ENCODE peak calls at places on chromosomes 6 and 20, in nine cellular contexts. L is ovary, B is memory B cell, P is vagina, A is KBM-7, I is anterior cingulate cortex, N is myocyte, D is GM04504, V is HEK293T. H is an unnamed sample.

GRCh38 chr6:135183532-135184440 is 2.7 kb downstream of the MYB start:
- DNase-seq in L (no peak), B (no peak), P (no peak), A (peak; percentile 95), I (no peak), N (no peak), D (no peak), V (peak; percentile 72), H (peak; percentile 77)

GRCh38 chr6:6919173-6919572 is 188.6 kb upstream of the RREB1 start:
- DNase-seq in L (no peak), B (no peak), P (no peak), A (no peak), I (no peak), N (no peak), D (no peak), V (no peak), H (no peak)

GRCh38 chr6:135234492-135234780 is 53.3 kb downstream of the MYB start:
- DNase-seq in L (no peak), B (no peak), P (no peak), A (no peak), I (no peak), N (no peak), D (no peak), V (no peak), H (no peak)

GRCh38 chr20:61404311-61404710 is 152.2 kb downstream of the CDH4 start:
- DNase-seq in L (no peak), B (no peak), P (no peak), A (no peak), I (no peak), N (no peak), D (no peak), V (no peak), H (no peak)

GRCh38 chr6:141264101-141264500 is 868.6 kb upstream of the GJE1 start:
- DNase-seq in L (no peak), B (no peak), P (no peak), A (no peak), I (no peak), N (peak; percentile 7), D (no peak), V (no peak), H (no peak)

GRCh38 chr6:112468359-112468758 is 121.2 kb downstream of the RFPL4B start:
- DNase-seq in L (no peak), B (no peak), P (no peak), A (no peak), I (no peak), N (no peak), D (no peak), V (no peak), H (no peak)

GRCh38 chr6:138645976-138646640 is 127.5 kb upstream of the CCDC28A start:
- DNase-seq in L (no peak), B (no peak), P (no peak), A (no peak), I (no peak), N (no peak), D (no peak), V (no peak), H (no peak)

GRCh38 chr20:49589747-49590146 is 21.8 kb upstream of the PTGIS start:
- DNase-seq in L (no peak), B (no peak), P (no peak), A (no peak), I (no peak), N (no peak), D (no peak), V (no peak), H (no peak)

GRCh38 chr6:54681987-54682386 is 164.6 kb upstream of the FAM83B start:
- DNase-seq in L (no peak), B (no peak), P (no peak), A (no peak), I (no peak), N (peak; percentile 66), D (peak; percentile 20), V (no peak), H (no peak)

GRCh38 chr6:109153752-109154151 is 58.4 kb downstream of the CEP57L1 start:
- DNase-seq in L (no peak), B (no peak), P (no peak), A (no peak), I (no peak), N (no peak), D (no peak), V (no peak), H (no peak)

GRCh38 chr6:32291549-32291948 is 67.7 kb upstream of the NOTCH4 start:
- DNase-seq in L (no peak), B (no peak), P (no peak), A (peak; percentile 12), I (no peak), N (no peak), D (no peak), V (no peak), H (no peak)

GRCh38 chr6:134544737-134545136 is 226.8 kb upstream of the SGK1 start:
- DNase-seq in L (no peak), B (no peak), P (no peak), A (peak; percentile 61), I (no peak), N (no peak), D (no peak), V (no peak), H (no peak)

GRCh38 chr20:63026582-63027424 is 20.0 kb upstream of the BHLHE23 start:
- DNase-seq in L (no peak), B (no peak), P (no peak), A (no peak), I (no peak), N (no peak), D (no peak), V (no peak), H (no peak)

GRCh38 chr6:165184192-165184979 is 125.0 kb downstream of the C6orf118 start:
- DNase-seq in L (no peak), B (no peak), P (no peak), A (no peak), I (no peak), N (peak; percentile 47), D (peak; percentile 23), V (no peak), H (no peak)

GRCh38 chr6:40584741-40585140 is 2.4 kb downstream of the LRFN2 start:
- DNase-seq in L (no peak), B (no peak), P (no peak), A (no peak), I (no peak), N (no peak), D (no peak), V (no peak), H (no peak)

GRCh38 chr6:118892248-118893094 is 1.5 kb upstream of the ASF1A start:
- DNase-seq in L (no peak), B (no peak), P (no peak), A (peak; percentile 28), I (no peak), N (peak; percentile 35), D (no peak), V (no peak), H (no peak)

GRCh38 chr20:21125072-21125848 is 622 bp upstream of the KIZ start:
- DNase-seq in L (no peak), B (no peak), P (no peak), A (no peak), I (no peak), N (peak; percentile 68), D (no peak), V (peak; percentile 57), H (peak; percentile 10)

GRCh38 chr6:157668034-157668401 is 155.0 kb upstream of the SNX9 start:
- DNase-seq in L (no peak), B (no peak), P (no peak), A (no peak), I (no peak), N (no peak), D (no peak), V (no peak), H (no peak)